ENCODE peak calls at places on chromosome 1, in seven cellular contexts. F, R, D, Z, G, V and K are unnamed samples. For H3K4me1 and H3K36me3, the result is how much of the 10 kb centered on the place peaks cover.

GRCh38 chr1:3463408-3463811 is 8.9 kb downstream of the ARHGEF16 start:
- DNase-seq in F (no peak), R (no peak), D (no peak), Z (no peak), G (no peak), V (no peak), K (no peak)

GRCh38 chr1:97621955-97622354 is 298.9 kb downstream of the DPYD start:
- DNase-seq in F (no peak), R (no peak), D (no peak), Z (no peak), G (no peak), V (no peak), K (no peak)

GRCh38 chr1:163652441-163652840 is 330.7 kb downstream of the NUF2 start:
- DNase-seq in F (no peak), R (no peak), D (no peak), Z (no peak), G (no peak), V (no peak), K (no peak)

GRCh38 chr1:39898648-39899603 is 2.8 kb downstream of the MYCL start:
- DNase-seq in F (no peak), R (no peak), D (peak), Z (no peak), G (peak), V (no peak), K (no peak)

GRCh38 chr1:2170211-2170610 is 24.4 kb downstream of the FAAP20 start:
- DNase-seq in F (no peak), R (no peak), D (no peak), Z (no peak), G (no peak), V (no peak), K (no peak)

GRCh38 chr1:55362558-55362957 is 147.4 kb upstream of the USP24 start:
- DNase-seq in F (no peak), R (no peak), D (no peak), Z (no peak), G (no peak), V (no peak), K (peak)

GRCh38 chr1:215517441-215517891 is 49.6 kb upstream of the KCTD3 start:
- DNase-seq in F (no peak), R (no peak), D (no peak), Z (no peak), G (no peak), V (no peak), K (no peak)

GRCh38 chr1:46605242-46605641 is 1.2 kb upstream of the MKNK1 start:
- DNase-seq in F (no peak), R (no peak), D (no peak), Z (no peak), G (no peak), V (no peak), K (no peak)

GRCh38 chr1:55694297-55694696 is 479.1 kb upstream of the USP24 start:
- DNase-seq in F (no peak), R (no peak), D (no peak), Z (no peak), G (no peak), V (no peak), K (no peak)

GRCh38 chr1:242019018-242019417 is 20.1 kb upstream of the MAP1LC3C start:
- DNase-seq in F (no peak), R (no peak), D (no peak), Z (no peak), G (no peak), V (no peak), K (no peak)

GRCh38 chr1:37317870-37318431 is 156.4 kb upstream of the ZC3H12A start:
- DNase-seq in F (no peak), R (no peak), D (no peak), Z (no peak), G (no peak), V (no peak), K (no peak)

GRCh38 chr1:17011439-17012307 is at the start of gene ATP13A2:
- DNase-seq in F (no peak), R (peak), D (peak), Z (peak), G (peak), V (peak), K (peak)

GRCh38 chr1:84613026-84613425 is 38.8 kb upstream of the CTBS start:
- DNase-seq in F (no peak), R (no peak), D (no peak), Z (no peak), G (no peak), V (no peak), K (no peak)

GRCh38 chr1:115507256-115507589 is 134.5 kb upstream of the VANGL1 start:
- DNase-seq in F (no peak), R (peak), D (peak), Z (no peak), G (no peak), V (peak), K (no peak)

GRCh38 chr1:203765029-203765837 is at the start of gene LAX1:
- DNase-seq in F (no peak), R (no peak), D (no peak), Z (no peak), G (peak), V (no peak), K (no peak)

GRCh38 chr1:169682077-169682476 is 29.3 kb downstream of the SELL start:
- DNase-seq in F (no peak), R (no peak), D (no peak), Z (no peak), G (no peak), V (no peak), K (no peak)

GRCh38 chr1:223886516-223886921 is 40.8 kb upstream of the TP53BP2 start:
- DNase-seq in F (no peak), R (no peak), D (peak), Z (no peak), G (no peak), V (no peak), K (no peak)

GRCh38 chr1:171563675-171564074 is 58.4 kb upstream of the MYOCOS start:
- DNase-seq in F (no peak), R (no peak), D (no peak), Z (no peak), G (no peak), V (no peak), K (no peak)

GRCh38 chr1:188402986-188403385 is 1574.2 kb downstream of the PLA2G4A start:
- DNase-seq in F (no peak), R (no peak), D (no peak), Z (no peak), G (no peak), V (no peak), K (no peak)

GRCh38 chr1:23019851-23020625 is 770 bp downstream of the KDM1A start:
- DNase-seq in F (no peak), R (peak), D (peak), Z (peak), G (peak), V (no peak), K (peak)

GRCh38 chr1:108685524-108685923 is 6.6 kb upstream of the PRPF38B start:
- DNase-seq in F (no peak), R (no peak), D (no peak), Z (no peak), G (no peak), V (no peak), K (no peak)

GRCh38 chr1:96525657-96526613 is 195.6 kb upstream of the PTBP2 start:
- DNase-seq in F (no peak), R (no peak), D (no peak), Z (no peak), G (no peak), V (no peak), K (no peak)

GRCh38 chr1:155166373-155167165 is 6.5 kb downstream of the KRTCAP2 start:
- DNase-seq in F (peak), R (peak), D (no peak), Z (peak), G (peak), V (no peak), K (no peak)

GRCh38 chr1:170886460-170886859 is 48.9 kb upstream of the MROH9 start:
- DNase-seq in F (no peak), R (no peak), D (no peak), Z (no peak), G (peak), V (no peak), K (no peak)

GRCh38 chr1:37393173-37393572 is 81.2 kb upstream of the ZC3H12A start:
- DNase-seq in F (no peak), R (no peak), D (no peak), Z (no peak), G (no peak), V (no peak), K (no peak)

GRCh38 chr1:85157436-85157835 is 43.4 kb downstream of the SYDE2 start:
- DNase-seq in F (no peak), R (no peak), D (no peak), Z (no peak), G (no peak), V (no peak), K (no peak)

GRCh38 chr1:240831922-240832321 is 220.0 kb upstream of the GREM2 start:
- DNase-seq in F (no peak), R (no peak), D (no peak), Z (no peak), G (no peak), V (no peak), K (no peak)

GRCh38 chr1:94942171-94943128 is 15.5 kb upstream of the CNN3 start:
- DNase-seq in F (no peak), R (no peak), D (peak), Z (no peak), G (no peak), V (no peak), K (no peak)

GRCh38 chr1:119626841-119627240 is 21.2 kb downstream of the ZNF697 start:
- DNase-seq in F (no peak), R (no peak), D (no peak), Z (peak), G (no peak), V (no peak), K (no peak)

GRCh38 chr1:77978293-77978968 is 441 bp downstream of the FUBP1 start:
- DNase-seq in F (no peak), R (peak), D (peak), Z (peak), G (peak), V (peak), K (no peak)

GRCh38 chr1:22245716-22246115 is 102.8 kb upstream of the WNT4 start:
- DNase-seq in F (no peak), R (no peak), D (no peak), Z (no peak), G (no peak), V (no peak), K (no peak)

GRCh38 chr1:205980182-205980830 is 22.9 kb downstream of the RAB7B start:
- DNase-seq in F (no peak), R (no peak), D (no peak), Z (peak), G (no peak), V (no peak), K (no peak)

GRCh38 chr1:224211262-224211962 is 28.4 kb downstream of the DEGS1 start:
- DNase-seq in F (no peak), R (no peak), D (peak), Z (peak), G (peak), V (no peak), K (no peak)

GRCh38 chr1:157231844-157232550 is 93.8 kb upstream of the ETV3 start:
- DNase-seq in F (no peak), R (no peak), D (no peak), Z (no peak), G (no peak), V (no peak), K (no peak)

GRCh38 chr1:223703668-223704013 is 8.7 kb upstream of the CAPN2 start:
- DNase-seq in F (no peak), R (no peak), D (no peak), Z (no peak), G (no peak), V (no peak), K (no peak)

GRCh38 chr1:205680073-205680851 is at the start of gene SLC45A3:
- DNase-seq in F (no peak), R (peak), D (no peak), Z (no peak), G (peak), V (no peak), K (no peak)

GRCh38 chr1:94069649-94070285 is 51.2 kb downstream of the ABCA4 start:
- DNase-seq in F (no peak), R (no peak), D (no peak), Z (no peak), G (no peak), V (no peak), K (no peak)

GRCh38 chr1:70993841-70994240 is 53.8 kb downstream of the PTGER3 start:
- DNase-seq in F (no peak), R (no peak), D (no peak), Z (no peak), G (no peak), V (no peak), K (no peak)

GRCh38 chr1:224668991-224669390 is 52.9 kb downstream of the CNIH3 start:
- DNase-seq in F (no peak), R (no peak), D (no peak), Z (no peak), G (no peak), V (no peak), K (no peak)

DNA sequence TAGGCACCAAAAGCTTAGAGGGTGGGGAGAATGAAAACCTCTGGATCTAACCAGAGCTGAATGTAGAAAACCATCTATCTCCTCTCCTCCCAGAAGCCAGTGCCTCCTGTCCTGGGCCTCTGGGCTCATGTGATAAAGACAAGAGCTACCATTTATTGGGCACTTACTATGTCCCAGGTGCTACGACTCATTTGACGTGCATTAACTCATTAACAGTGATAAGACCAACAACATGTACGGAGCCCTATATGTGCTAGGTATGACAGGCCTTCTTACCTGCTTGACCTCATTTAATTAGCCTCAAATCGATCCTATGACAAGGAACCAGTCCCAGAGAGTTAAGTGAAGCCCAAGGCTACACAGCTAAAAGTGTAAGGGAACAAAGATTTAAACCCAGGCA is 19.7 kb downstream of the CAPZB start:
- DNase-seq in F (no peak), R (no peak), D (no peak), Z (no peak), G (no peak), V (no peak), K (no peak)
- H3K4me1 ChIP-seq in F (half or more), R (under half), D (under half), Z (half or more), G (half or more), V (under half), K (half or more)

GRCh38 chr1:12296623-12297022 is 66.8 kb downstream of the VPS13D start:
- DNase-seq in F (no peak), R (no peak), D (no peak), Z (no peak), G (no peak), V (no peak), K (no peak)

GRCh38 chr1:12290828-12291227 is 61.0 kb downstream of the VPS13D start:
- DNase-seq in F (no peak), R (no peak), D (no peak), Z (no peak), G (no peak), V (no peak), K (no peak)

GRCh38 chr1:12287869-12288268 is 58.0 kb downstream of the VPS13D start:
- DNase-seq in F (no peak), R (no peak), D (no peak), Z (no peak), G (no peak), V (no peak), K (no peak)

GRCh38 chr1:12294076-12294475 is 64.2 kb downstream of the VPS13D start:
- DNase-seq in F (no peak), R (no peak), D (no peak), Z (no peak), G (no peak), V (no peak), K (no peak)

GRCh38 chr1:12293416-12293815 is 63.6 kb downstream of the VPS13D start:
- DNase-seq in F (no peak), R (no peak), D (no peak), Z (no peak), G (no peak), V (no peak), K (no peak)
- H3K36me3 ChIP-seq in F (half or more), R (under half), D (under half), Z (under half), G (under half), V (under half), K (half or more)

DNA sequence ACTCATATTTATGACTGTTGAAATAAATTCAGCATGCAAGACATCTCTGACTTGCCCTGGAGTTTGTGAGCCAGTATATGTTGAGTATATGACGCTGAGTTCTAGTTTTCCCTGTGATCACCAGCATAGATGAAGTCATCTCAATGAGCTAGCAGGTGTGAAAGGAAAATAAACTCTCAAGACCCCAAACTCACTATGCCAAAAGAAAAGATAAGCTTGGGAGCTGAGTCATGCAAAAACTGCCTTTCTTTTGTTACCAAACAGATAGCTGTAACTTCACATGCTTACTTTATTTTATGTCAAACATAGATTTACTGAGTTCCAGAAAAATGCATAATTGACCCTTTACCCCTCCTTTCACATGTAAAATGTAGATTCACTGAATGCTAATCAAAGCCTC is 52.9 kb downstream of the SERBP1 start:
- DNase-seq in F (no peak), R (no peak), D (no peak), Z (no peak), G (no peak), V (no peak), K (no peak)
- TF ChIP-seq EP300 in F (no peak), R (no peak), D (no peak), Z (no peak), G (no peak), V (no peak), K (no peak)

GRCh38 chr1:167726038-167726437 is 4.3 kb downstream of the MPZL1 start:
- DNase-seq in F (no peak), R (no peak), D (no peak), Z (no peak), G (no peak), V (no peak), K (no peak)
- H3K4me1 ChIP-seq in F (under half), R (under half), D (under half), Z (under half), G (under half), V (under half), K (under half)

GRCh38 chr1:226640737-226641136 is 92.2 kb downstream of the STUM start:
- DNase-seq in F (no peak), R (no peak), D (no peak), Z (peak), G (no peak), V (no peak), K (no peak)

GRCh38 chr1:226643701-226644540 is 95.2 kb downstream of the ITPKB start:
- DNase-seq in F (no peak), R (no peak), D (no peak), Z (peak), G (no peak), V (no peak), K (no peak)

GRCh38 chr1:226641671-226642231 is 93.2 kb downstream of the STUM start:
- DNase-seq in F (no peak), R (no peak), D (no peak), Z (peak), G (no peak), V (no peak), K (no peak)

GRCh38 chr1:226643167-226643566 is 94.6 kb downstream of the STUM start:
- DNase-seq in F (no peak), R (no peak), D (no peak), Z (peak), G (no peak), V (no peak), K (no peak)

DNA sequence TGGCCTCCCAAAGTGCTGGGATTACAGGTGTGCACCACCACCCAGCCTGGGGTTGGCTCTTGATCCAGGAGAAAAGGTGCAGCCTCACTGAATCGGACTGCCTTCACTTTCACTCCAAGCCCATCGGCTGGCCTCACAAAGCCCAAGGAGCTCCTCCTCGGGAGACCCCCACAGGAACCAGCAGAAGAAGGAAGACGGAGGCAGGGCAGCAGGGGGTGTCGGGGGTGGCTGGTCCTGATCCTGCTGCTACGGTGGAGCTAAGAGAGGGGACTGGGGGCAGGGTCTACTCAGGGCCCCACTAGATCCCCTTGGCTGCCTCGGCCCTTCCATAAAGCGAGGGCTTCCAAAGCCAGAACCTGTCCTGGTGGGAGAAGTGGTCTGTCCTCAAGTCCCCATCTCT is 93.9 kb downstream of the STUM start:
- DNase-seq in F (no peak), R (no peak), D (no peak), Z (peak), G (no peak), V (no peak), K (no peak)
- H3K36me3 ChIP-seq in F (half or more), R (under half), D (under half), Z (under half), G (under half), V (under half), K (under half)

GRCh38 chr1:44351289-44351688 is 3.8 kb downstream of the ERI3 start:
- DNase-seq in F (no peak), R (no peak), D (no peak), Z (no peak), G (no peak), V (no peak), K (no peak)

GRCh38 chr1:44355582-44356305 is 687 bp upstream of the ERI3 start:
- DNase-seq in F (no peak), R (no peak), D (no peak), Z (no peak), G (no peak), V (no peak), K (no peak)

GRCh38 chr1:44354268-44354839 is 703 bp downstream of the ERI3 start:
- DNase-seq in F (no peak), R (no peak), D (no peak), Z (no peak), G (no peak), V (no peak), K (no peak)

GRCh38 chr1:44357710-44358109 is 2.7 kb upstream of the ERI3 start:
- DNase-seq in F (no peak), R (no peak), D (no peak), Z (no peak), G (no peak), V (no peak), K (no peak)

DNA sequence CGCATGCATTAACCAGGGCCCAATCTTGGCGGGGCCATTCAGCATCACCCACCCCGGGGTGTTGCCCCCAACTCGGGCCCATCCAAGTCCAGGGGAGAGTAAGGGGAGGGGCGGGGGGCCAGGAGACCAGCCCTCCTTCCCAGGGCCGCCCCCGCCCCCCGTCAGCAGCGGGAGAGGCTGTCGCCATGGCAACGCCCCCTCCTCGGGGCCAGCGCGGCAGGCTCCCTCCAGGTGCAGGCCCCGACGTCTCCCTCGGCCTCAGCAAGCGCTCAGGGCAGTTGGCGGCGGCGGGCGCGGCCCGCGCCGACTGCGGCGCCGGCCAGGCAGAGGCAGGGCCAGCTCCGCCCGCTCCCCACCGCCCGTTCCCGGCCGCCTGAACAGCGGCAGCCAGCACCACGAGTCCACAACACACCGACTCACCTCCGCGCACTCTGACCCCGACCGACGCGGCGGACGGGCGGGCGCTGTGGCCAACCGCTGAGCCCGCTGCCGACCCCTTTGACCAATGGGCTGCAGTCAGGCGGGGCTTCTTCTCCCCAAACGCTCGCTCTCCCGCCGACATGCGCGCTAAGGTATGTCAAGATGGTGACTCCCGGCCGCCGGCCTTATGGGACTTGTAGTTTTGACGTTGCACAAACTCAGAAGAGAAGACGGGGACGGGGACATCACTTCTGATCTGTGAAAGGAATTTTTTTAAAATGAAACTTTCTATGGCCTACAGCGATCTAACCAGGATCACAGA is at the start of gene ERI3:
- DNase-seq in F (peak), R (peak), D (peak), Z (peak), G (peak), V (peak), K (peak)
- TF ChIP-seq EP300 in F (no peak), R (no peak), D (no peak), Z (no peak), G (no peak), V (no peak), K (peak)